ENCODE peak calls at places on chromosomes 12 and 14, in four cellular contexts. S is brain microvascular endothelial cell, I is left lung, R is kidney epithelial cell. H is an unnamed sample. For H3K27me3, the result is how much of the 10 kb centered on the place peaks cover.

GRCh38 chr14:100810861-100811461 is 15.0 kb upstream of the MEG3 start:
- DNase-seq in S (no peak), I (no peak), R (no peak), H (no peak)

GRCh38 chr12:107794451-107794850 is 19.9 kb downstream of the ASCL4 start:
- DNase-seq in R (no peak), I (no peak), S (no peak), H (no peak)

GRCh38 chr12:124469193-124469888 is 98.1 kb downstream of the NCOR2 start:
- DNase-seq in S (no peak), R (no peak), I (peak), H (no peak)

GRCh38 chr12:110998971-110999370 is 78.6 kb upstream of the MYL2 start:
- DNase-seq in S (no peak), R (no peak), I (no peak), H (no peak)

GRCh38 chr12:52037248-52037861 is 13.9 kb upstream of the NR4A1 start:
- DNase-seq in I (peak), S (peak), R (no peak), H (no peak)

GRCh38 chr12:97752129-97752528 is 289.5 kb downstream of the RMST start:
- DNase-seq in R (peak), S (no peak), I (no peak), H (no peak)

GRCh38 chr14:22622220-22622619 is 21.9 kb downstream of the OR6J1 start:
- DNase-seq in R (no peak), I (no peak), S (peak), H (no peak)

GRCh38 chr12:124340080-124340900 is 45.4 kb downstream of the RFLNA start:
- DNase-seq in S (no peak), I (no peak), R (no peak), H (no peak)

GRCh38 chr14:62289471-62289870 is 527.3 kb downstream of the SNAPC1 start:
- DNase-seq in S (no peak), R (no peak), I (no peak), H (no peak)

GRCh38 chr12:53999596-54000104 is 311 bp upstream of the HOXC9 start:
- DNase-seq in S (no peak), R (no peak), I (peak), H (no peak)

DNA sequence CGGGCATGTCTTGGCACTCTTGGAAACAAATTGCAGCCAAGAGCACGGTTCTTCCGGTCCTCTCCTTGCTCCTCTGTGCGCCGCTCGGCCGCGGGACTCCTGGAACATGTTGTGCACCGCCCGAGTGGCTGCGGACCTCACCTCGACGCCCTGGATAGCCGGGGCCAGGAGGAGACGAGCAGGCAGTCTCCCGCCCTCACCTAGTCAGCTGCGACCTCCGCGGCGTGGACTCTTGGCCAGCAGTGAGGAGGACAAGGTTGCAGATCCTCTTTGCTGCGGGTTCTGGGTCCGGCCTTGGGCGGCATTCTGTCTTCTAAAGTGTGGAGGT is 6.6 kb upstream of the PAX9 start:
- DNase-seq in R (no peak), I (peak), S (no peak), H (no peak)
- H3K27me3 ChIP-seq in R (half or more), I (half or more), S (half or more), H (half or more)

DNA sequence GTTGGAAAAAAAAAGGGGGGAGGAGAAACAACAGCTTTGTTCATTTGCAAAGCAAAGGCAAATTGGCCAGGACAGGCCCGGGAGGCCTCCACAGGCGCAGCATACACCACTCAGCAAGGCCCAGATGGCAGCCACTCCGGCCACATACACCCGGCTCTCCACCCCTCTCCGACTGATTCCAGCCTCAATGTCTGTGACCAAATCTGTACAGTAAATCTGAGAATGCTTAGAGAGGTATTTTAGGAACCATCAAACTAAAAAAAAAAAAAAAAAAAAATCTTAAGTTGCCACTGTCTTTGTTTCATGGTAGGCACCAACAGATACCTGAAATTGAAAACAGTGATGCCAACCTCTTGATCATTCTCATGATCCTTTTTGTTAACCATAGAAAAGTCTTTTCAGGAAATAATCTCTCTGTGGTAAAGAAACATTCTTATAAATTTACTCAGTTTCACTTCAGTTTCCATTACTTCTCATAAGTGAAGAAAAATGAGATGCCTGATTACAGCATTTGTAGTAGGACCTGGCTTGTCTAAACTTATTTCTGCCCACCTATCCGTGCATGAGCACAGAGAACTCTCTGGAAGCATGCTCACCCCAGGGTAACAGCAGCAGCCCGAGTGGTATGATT is 20.2 kb downstream of the VPS37B start:
- DNase-seq in I (no peak), S (no peak), R (no peak), H (no peak)
- H3K27me3 ChIP-seq in I (under half), S (under half), R (under half), H (under half)

DNA sequence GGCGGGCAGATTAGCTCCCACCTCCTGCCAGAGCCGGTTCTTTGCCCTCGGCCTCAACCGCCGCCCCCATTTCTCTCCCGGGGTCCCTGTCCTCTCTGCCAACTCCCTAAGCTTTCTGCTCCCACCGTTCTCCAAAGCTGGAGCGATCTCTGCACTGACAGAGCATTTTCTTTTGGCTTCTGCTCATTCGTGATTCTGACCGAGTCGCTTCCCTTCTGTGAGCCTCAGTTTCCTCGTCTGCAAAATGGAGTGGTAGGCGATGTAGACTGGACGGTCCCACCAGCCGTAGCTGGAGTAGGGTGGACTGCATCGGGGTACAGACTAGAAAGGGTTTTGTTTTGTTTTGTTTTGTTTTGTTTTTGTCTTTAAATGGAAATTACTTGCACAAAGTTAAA is 2.4 kb downstream of the VSX2 start:
- DNase-seq in S (no peak), R (no peak), I (no peak), H (no peak)
- H3K27me3 ChIP-seq in S (half or more), R (half or more), I (half or more), H (half or more)

GRCh38 chr12:113479578-113480335 is 8.1 kb upstream of the LHX5 start:
- DNase-seq in I (no peak), S (no peak), R (peak), H (peak)
- H3K27me3 ChIP-seq in I (half or more), S (half or more), R (half or more), H (half or more)

DNA sequence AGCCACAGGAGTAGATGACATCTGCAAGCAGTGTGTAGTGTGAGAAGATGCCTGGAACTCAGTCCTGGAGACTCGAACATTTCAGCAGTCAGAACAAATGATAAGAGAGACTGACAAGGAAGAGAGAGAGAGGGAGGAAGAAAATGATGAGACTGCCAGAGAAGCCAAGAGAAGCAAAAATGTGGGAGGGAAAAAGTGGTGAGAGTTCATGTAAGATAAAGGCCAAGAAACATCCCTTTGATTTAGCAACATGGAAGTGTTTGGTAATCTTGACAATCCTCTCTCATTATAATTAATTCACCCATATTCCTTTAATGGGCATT is 42.6 kb downstream of the LIMA1 start:
- DNase-seq in S (no peak), R (no peak), I (no peak), H (no peak)
- H3K27me3 ChIP-seq in S (under half), R (under half), I (under half), H (under half)

GRCh38 chr14:104557086-104557485 is 22.5 kb upstream of the C14orf180 start:
- DNase-seq in I (peak), S (no peak), R (no peak), H (no peak)
- H3K27me3 ChIP-seq in I (under half), S (under half), R (under half), H (under half)

H was measured in CD4-positive, alpha-beta T cell.